ENCODE peak calls at places on chromosomes 4 and X, in nine cellular contexts. V, B, N, U, I, P, R, Z and G are unnamed samples.
A peak's percentile ranks its signal among the peaks of the same experiment; 100 is the strongest.

GRCh38 chrX:80335062-80335830 is 85.0 kb upstream of the TENT5D start:
- DNase-seq in B (no peak), Z (no peak), V (no peak), R (peak; percentile 55), I (peak; percentile 15), P (no peak), U (no peak), N (no peak), G (no peak)

GRCh38 chr4:80875642-80876041 is 154.9 kb upstream of the BMP3 start:
- DNase-seq in P (no peak), N (peak; percentile 16), B (no peak), U (no peak), V (no peak), Z (no peak), I (no peak), R (no peak), G (no peak)

GRCh38 chr4:181566490-181566889 is 676.7 kb upstream of the TENM3 start:
- DNase-seq in R (no peak), B (no peak), P (no peak), I (no peak), N (no peak), Z (peak; percentile 18), U (no peak), V (no peak), G (no peak)

GRCh38 chr4:100289530-100289888 is 99.2 kb upstream of the DDIT4L start:
- DNase-seq in I (no peak), B (no peak), U (peak; percentile 3), Z (no peak), P (no peak), R (no peak), V (no peak), N (no peak), G (no peak)

GRCh38 chr4:165326831-165327210 is 648 bp upstream of the MSMO1 start:
- DNase-seq in P (no peak), N (no peak), R (peak; percentile 61), Z (peak; percentile 22), U (no peak), V (peak; percentile 66), B (no peak), I (no peak), G (no peak)

GRCh38 chr4:161937596-161937995 is 226.2 kb downstream of the FSTL5 start:
- DNase-seq in B (no peak), R (no peak), P (no peak), Z (no peak), V (no peak), U (no peak), I (no peak), N (no peak), G (no peak)

GRCh38 chr4:2689114-2689513 is 67.0 kb downstream of the TNIP2 start:
- DNase-seq in N (no peak), B (no peak), I (no peak), U (no peak), Z (no peak), V (no peak), P (no peak), R (no peak), G (no peak)

GRCh38 chrX:2502668-2503519 is 2.1 kb upstream of the DHRSX start:
- DNase-seq in R (no peak), B (no peak), Z (peak; percentile 11), N (no peak), P (no peak), U (no peak), V (no peak), I (no peak), G (no peak)

GRCh38 chr4:163344147-163345050 is 707 bp downstream of the NPY5R start:
- DNase-seq in Z (no peak), I (no peak), P (no peak), R (no peak), U (no peak), B (no peak), N (no peak), V (peak; percentile 80), G (no peak)

GRCh38 chrX:153381684-153382532 is 19.2 kb downstream of the PNMA6E start:
- DNase-seq in I (peak; percentile 14), R (no peak), V (peak; percentile 46), N (no peak), U (no peak), P (no peak), Z (peak; percentile 87), B (no peak), G (no peak)

GRCh38 chr4:25993564-25994185 is 79.7 kb downstream of the SMIM20 start:
- DNase-seq in P (no peak), B (no peak), V (peak; percentile 85), Z (no peak), N (no peak), U (no peak), R (no peak), I (peak; percentile 19), G (no peak)

GRCh38 chr4:162869157-162869556 is 297.5 kb downstream of the NAF1 start:
- DNase-seq in U (no peak), V (no peak), P (no peak), I (no peak), Z (no peak), B (no peak), N (no peak), R (no peak), G (no peak)

GRCh38 chrX:150156615-150157014 is 206.5 kb upstream of the MAMLD1 start:
- DNase-seq in I (no peak), N (no peak), P (no peak), B (no peak), U (no peak), Z (no peak), R (no peak), V (no peak), G (no peak)

GRCh38 chr4:161577604-161578301 is 586.0 kb downstream of the FSTL5 start:
- DNase-seq in I (no peak), B (no peak), U (no peak), N (no peak), P (no peak), R (no peak), Z (no peak), V (no peak), G (no peak)

GRCh38 chrX:1105671-1106419 is 106.6 kb downstream of the CRLF2 start:
- DNase-seq in P (no peak), U (no peak), V (peak; percentile 24), N (no peak), I (no peak), B (no peak), Z (no peak), R (no peak), G (no peak)